ENCODE peak calls at places on chromosomes 7 and 10, in eight cellular contexts. U is tibial nerve; O is posterior cingulate gyrus; C is stimulated activated CD4-positive, alpha-beta T cell treated with anti-CD3 and anti-CD28 coated beads, TNF-alpha, amount 100 ng/mL, for 1 hour; A is WTC11; P is NCI-H1417; F is activated T-cell treated with anti-CD3 and anti-CD28 coated beads for 1 hour; N is CD8-positive, alpha-beta memory T cell. S is an unnamed sample.

GRCh38 chr10:48659790-48660189 is 24.9 kb upstream of the WDFY4 start:
- DNase-seq in A (no peak), P (no peak), C (no peak), U (no peak), O (no peak), N (no peak), F (no peak), S (no peak)

GRCh38 chr7:41170466-41170865 is 532.4 kb downstream of the INHBA start:
- DNase-seq in A (no peak), C (no peak), U (no peak), O (no peak), P (no peak), F (no peak), N (no peak), S (no peak)

GRCh38 chr10:46525824-46526681 is 30.4 kb downstream of the GPRIN2 start:
- DNase-seq in F (no peak), N (no peak), C (no peak), P (no peak), U (no peak), O (no peak), A (no peak), S (no peak)

GRCh38 chr7:55177589-55178261 is 158.9 kb downstream of the EGFR start:
- DNase-seq in N (no peak), P (no peak), C (no peak), U (peak; percentile 79), O (no peak), F (no peak), A (no peak), S (no peak)

GRCh38 chr7:117094457-117094856 is 141.2 kb downstream of the ST7 start:
- DNase-seq in O (no peak), P (no peak), C (no peak), N (no peak), U (no peak), A (no peak), F (no peak), S (no peak)

GRCh38 chr10:46248651-46249131 is 38.1 kb upstream of the ANTXRL start:
- DNase-seq in P (no peak), F (no peak), O (peak; percentile 60), C (no peak), U (no peak), A (no peak), N (no peak), S (no peak)

GRCh38 chr7:100585511-100586265 is at the start of gene LRCH4:
- DNase-seq in F (peak; percentile 51), U (no peak), P (peak; percentile 77), O (no peak), C (no peak), A (peak; percentile 74), N (peak; percentile 67), S (peak; percentile 45)

GRCh38 chr10:77236700-77237099 is 400.9 kb downstream of the KCNMA1 start:
- DNase-seq in N (no peak), P (no peak), C (no peak), A (no peak), O (no peak), F (no peak), U (no peak), S (no peak)

GRCh38 chr7:78607099-78607498 is 808.5 kb downstream of the PHTF2 start:
- DNase-seq in N (no peak), A (peak; percentile 50), C (no peak), U (no peak), O (no peak), F (no peak), P (no peak), S (no peak)

GRCh38 chr10:96512997-96513685 is 585 bp downstream of the TLL2 start:
- DNase-seq in O (no peak), U (no peak), P (no peak), C (no peak), N (peak; percentile 32), F (no peak), A (no peak), S (no peak)

S was measured in activated CD4-positive, CD25-positive, alpha-beta regulatory T cell.